ENCODE peak calls at places on chromosome 6, in eight cellular contexts. One of them, this sample, is unnamed.

GRCh38 chr6:43943099-43943766 is 173.2 kb downstream of the VEGFA start:
- ATAC-seq in CD4-positive, CD25-positive, alpha-beta regulatory T cell: no peak
- ATAC-seq in RWPE2: no peak
- ATAC-seq in heart right ventricle: no peak
- ATAC-seq in Right ventricle myocardium superior: no peak
- ATAC-seq in natural killer cell treated with Interleukin-12 subunit alpha and Interleukin-12 subunit beta and Interleukin-15 and Interleukin-18, amount 100 ng/mL, for 72 hours: no peak
- ATAC-seq in left colon: no peak
- ATAC-seq in naive thymus-derived CD4-positive, alpha-beta T cell: no peak
- ATAC-seq in this sample: no peak

GRCh38 chr6:139730340-139730974 is 356.0 kb upstream of the CITED2 start:
- ATAC-seq in CD4-positive, CD25-positive, alpha-beta regulatory T cell: no peak
- ATAC-seq in RWPE2: no peak
- ATAC-seq in heart right ventricle: no peak
- ATAC-seq in Right ventricle myocardium superior: no peak
- ATAC-seq in natural killer cell treated with Interleukin-12 subunit alpha and Interleukin-12 subunit beta and Interleukin-15 and Interleukin-18, amount 100 ng/mL, for 72 hours: no peak
- ATAC-seq in left colon: no peak
- ATAC-seq in naive thymus-derived CD4-positive, alpha-beta T cell: no peak
- ATAC-seq in this sample: no peak

GRCh38 chr6:44062771-44063560 is 64.3 kb downstream of the MRPL14 start:
- ATAC-seq in CD4-positive, CD25-positive, alpha-beta regulatory T cell: no peak
- ATAC-seq in RWPE2: no peak
- ATAC-seq in heart right ventricle: no peak
- ATAC-seq in Right ventricle myocardium superior: no peak
- ATAC-seq in natural killer cell treated with Interleukin-12 subunit alpha and Interleukin-12 subunit beta and Interleukin-15 and Interleukin-18, amount 100 ng/mL, for 72 hours: no peak
- ATAC-seq in left colon: no peak
- ATAC-seq in naive thymus-derived CD4-positive, alpha-beta T cell: no peak
- ATAC-seq in this sample: no peak

GRCh38 chr6:48111143-48111506 is at the start of gene PTCHD4:
- ATAC-seq in CD4-positive, CD25-positive, alpha-beta regulatory T cell: no peak
- ATAC-seq in RWPE2: peak
- ATAC-seq in heart right ventricle: peak
- ATAC-seq in Right ventricle myocardium superior: no peak
- ATAC-seq in natural killer cell treated with Interleukin-12 subunit alpha and Interleukin-12 subunit beta and Interleukin-15 and Interleukin-18, amount 100 ng/mL, for 72 hours: no peak
- ATAC-seq in left colon: no peak
- ATAC-seq in naive thymus-derived CD4-positive, alpha-beta T cell: no peak
- ATAC-seq in this sample: no peak

GRCh38 chr6:111591901-111592461 is 13.7 kb downstream of the TRAF3IP2 start:
- ATAC-seq in CD4-positive, CD25-positive, alpha-beta regulatory T cell: no peak
- ATAC-seq in RWPE2: peak
- ATAC-seq in heart right ventricle: no peak
- ATAC-seq in Right ventricle myocardium superior: no peak
- ATAC-seq in natural killer cell treated with Interleukin-12 subunit alpha and Interleukin-12 subunit beta and Interleukin-15 and Interleukin-18, amount 100 ng/mL, for 72 hours: no peak
- ATAC-seq in left colon: no peak
- ATAC-seq in naive thymus-derived CD4-positive, alpha-beta T cell: no peak
- ATAC-seq in this sample: no peak

GRCh38 chr6:34671801-34672656 is 24.5 kb downstream of the ILRUN start:
- ATAC-seq in CD4-positive, CD25-positive, alpha-beta regulatory T cell: peak
- ATAC-seq in RWPE2: peak
- ATAC-seq in heart right ventricle: peak
- ATAC-seq in Right ventricle myocardium superior: peak
- ATAC-seq in natural killer cell treated with Interleukin-12 subunit alpha and Interleukin-12 subunit beta and Interleukin-15 and Interleukin-18, amount 100 ng/mL, for 72 hours: peak
- ATAC-seq in left colon: peak
- ATAC-seq in naive thymus-derived CD4-positive, alpha-beta T cell: peak
- ATAC-seq in this sample: peak

GRCh38 chr6:13681305-13682061 is 30.2 kb downstream of the RANBP9 start:
- ATAC-seq in CD4-positive, CD25-positive, alpha-beta regulatory T cell: peak
- ATAC-seq in RWPE2: no peak
- ATAC-seq in heart right ventricle: no peak
- ATAC-seq in Right ventricle myocardium superior: no peak
- ATAC-seq in natural killer cell treated with Interleukin-12 subunit alpha and Interleukin-12 subunit beta and Interleukin-15 and Interleukin-18, amount 100 ng/mL, for 72 hours: no peak
- ATAC-seq in left colon: no peak
- ATAC-seq in naive thymus-derived CD4-positive, alpha-beta T cell: peak
- ATAC-seq in this sample: no peak

GRCh38 chr6:144344651-144345050 is 59.5 kb downstream of the UTRN start:
- ATAC-seq in CD4-positive, CD25-positive, alpha-beta regulatory T cell: peak
- ATAC-seq in RWPE2: no peak
- ATAC-seq in heart right ventricle: no peak
- ATAC-seq in Right ventricle myocardium superior: no peak
- ATAC-seq in natural killer cell treated with Interleukin-12 subunit alpha and Interleukin-12 subunit beta and Interleukin-15 and Interleukin-18, amount 100 ng/mL, for 72 hours: peak
- ATAC-seq in left colon: no peak
- ATAC-seq in naive thymus-derived CD4-positive, alpha-beta T cell: peak
- ATAC-seq in this sample: no peak

GRCh38 chr6:37493047-37493995 is 6.4 kb downstream of the CCDC167 start:
- ATAC-seq in CD4-positive, CD25-positive, alpha-beta regulatory T cell: no peak
- ATAC-seq in RWPE2: no peak
- ATAC-seq in heart right ventricle: no peak
- ATAC-seq in Right ventricle myocardium superior: no peak
- ATAC-seq in natural killer cell treated with Interleukin-12 subunit alpha and Interleukin-12 subunit beta and Interleukin-15 and Interleukin-18, amount 100 ng/mL, for 72 hours: no peak
- ATAC-seq in left colon: no peak
- ATAC-seq in naive thymus-derived CD4-positive, alpha-beta T cell: no peak
- ATAC-seq in this sample: no peak